ENCODE peak calls at places on chromosomes 12 and 14, in four cellular contexts. C is CD8-positive, alpha-beta memory T cell; J is Karpas-422; U is left ventricle myocardium inferior. M is an unnamed sample. For H3K36me3, the result is how much of the 10 kb centered on the place peaks cover.

GRCh38 chr12:110253176-110253575 is 27.9 kb upstream of the ATP2A2 start:
- DNase-seq in J (no peak), C (no peak), U (peak), M (peak)

GRCh38 chr12:66036317-66036716 is 94.2 kb downstream of the LLPH start:
- DNase-seq in C (no peak), J (no peak), U (peak), M (peak)

GRCh38 chr12:43338848-43339526 is 213.0 kb downstream of the ADAMTS20 start:
- DNase-seq in J (no peak), C (no peak), U (no peak), M (no peak)

GRCh38 chr12:50224026-50224692 is 57.0 kb upstream of the CERS5 start:
- DNase-seq in C (peak), J (peak), U (no peak), M (no peak)

GRCh38 chr14:81435578-81436295 is 35.6 kb upstream of the STON2 start:
- DNase-seq in U (peak), J (no peak), C (peak), M (peak)

GRCh38 chr12:49631336-49631907 is 8.1 kb downstream of the PRPF40B start:
- DNase-seq in C (no peak), U (no peak), J (no peak), M (no peak)

GRCh38 chr14:69543341-69544249 is 31.1 kb downstream of the CCDC177 start:
- DNase-seq in C (peak), J (no peak), U (no peak), M (no peak)

GRCh38 chr12:64160718-64161060 is 61.4 kb downstream of the KICS2 start:
- DNase-seq in U (no peak), J (no peak), C (no peak), M (no peak)

GRCh38 chr14:102264775-102265174 is 40.2 kb downstream of the MOK start:
- DNase-seq in U (peak), C (no peak), J (no peak), M (peak)

GRCh38 chr14:103719766-103720165 is 4.2 kb downstream of the ZFYVE21 start:
- DNase-seq in U (no peak), C (no peak), J (peak), M (no peak)

GRCh38 chr14:72962829-72963312 is 36.6 kb downstream of the DCAF4 start:
- DNase-seq in C (no peak), J (no peak), U (no peak), M (no peak)

GRCh38 chr12:76075448-76075847 is 9.0 kb downstream of the NAP1L1 start:
- DNase-seq in U (no peak), C (no peak), J (no peak), M (no peak)

GRCh38 chr14:31829256-31829923 is 247.7 kb upstream of the ARHGAP5 start:
- DNase-seq in C (no peak), U (no peak), J (no peak), M (no peak)

GRCh38 chr12:644293-644639 is 19.0 kb downstream of the NINJ2 start:
- DNase-seq in C (no peak), J (no peak), U (no peak), M (no peak)

GRCh38 chr14:76320975-76321374 is 55.0 kb upstream of the ESRRB start:
- DNase-seq in J (no peak), C (no peak), U (no peak), M (no peak)

GRCh38 chr14:99191663-99192621 is 80.1 kb downstream of the BCL11B start:
- DNase-seq in C (peak), J (no peak), U (peak), M (no peak)

GRCh38 chr14:64932231-64932630 is 10.3 kb downstream of the GPX2 start:
- DNase-seq in U (no peak), J (no peak), C (no peak), M (no peak)
- H3K36me3 ChIP-seq in U (half or more), J (half or more), C (under half), M (half or more)

GRCh38 chr14:51783765-51784164 is 76.6 kb upstream of the GNG2 start:
- DNase-seq in U (no peak), J (no peak), C (no peak), M (no peak)

GRCh38 chr14:51781352-51781751 is 79.1 kb upstream of the GNG2 start:
- DNase-seq in U (no peak), J (no peak), C (no peak), M (no peak)

GRCh38 chr14:51780741-51781140 is 79.7 kb upstream of the GNG2 start:
- DNase-seq in J (no peak), U (no peak), C (no peak), M (no peak)

GRCh38 chr14:51782412-51782811 is 78.0 kb upstream of the GNG2 start:
- DNase-seq in J (no peak), U (no peak), C (no peak), M (no peak)

GRCh38 chr14:51780006-51780692 is 80.3 kb upstream of the GNG2 start:
- DNase-seq in J (peak), U (peak), C (peak), M (peak)
- H3K36me3 ChIP-seq in J (under half), U (under half), C (under half), M (under half)

DNA sequence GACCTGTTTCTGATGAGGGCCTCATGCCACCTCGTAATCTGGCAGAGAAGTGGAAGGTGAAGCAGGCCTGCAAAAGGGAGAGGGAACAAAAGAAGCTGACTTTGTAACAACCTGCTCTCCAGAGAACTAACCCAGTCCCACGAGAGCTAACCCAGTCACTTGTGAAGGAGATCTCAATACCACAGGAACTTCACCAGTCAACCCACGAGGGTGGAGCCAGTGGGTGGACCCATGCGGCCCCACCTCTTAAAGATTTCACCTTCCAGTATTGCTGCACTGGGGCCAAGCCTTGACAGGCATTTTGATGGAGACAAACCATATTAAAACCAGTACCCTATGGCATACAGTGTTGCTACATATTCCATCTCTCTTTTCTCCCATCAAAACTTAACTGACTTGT is 55.1 kb downstream of the SERPINA10 start:
- DNase-seq in J (no peak), C (no peak), U (no peak), M (no peak)
- H3K36me3 ChIP-seq in J (under half), C (under half), U (under half), M (under half)

GRCh38 chr14:93733231-93733630 is 55.1 kb downstream of the PRIMA1 start:
- DNase-seq in C (no peak), J (peak), U (no peak), M (no peak)

GRCh38 chr14:93733646-93734045 is 54.6 kb downstream of the PRIMA1 start:
- DNase-seq in C (no peak), U (no peak), J (no peak), M (no peak)

GRCh38 chr14:93734961-93735360 is 53.3 kb downstream of the PRIMA1 start:
- DNase-seq in J (no peak), U (no peak), C (no peak), M (no peak)

GRCh38 chr14:93732524-93732923 is 55.8 kb downstream of the PRIMA1 start:
- DNase-seq in U (no peak), J (no peak), C (no peak), M (no peak)

DNA sequence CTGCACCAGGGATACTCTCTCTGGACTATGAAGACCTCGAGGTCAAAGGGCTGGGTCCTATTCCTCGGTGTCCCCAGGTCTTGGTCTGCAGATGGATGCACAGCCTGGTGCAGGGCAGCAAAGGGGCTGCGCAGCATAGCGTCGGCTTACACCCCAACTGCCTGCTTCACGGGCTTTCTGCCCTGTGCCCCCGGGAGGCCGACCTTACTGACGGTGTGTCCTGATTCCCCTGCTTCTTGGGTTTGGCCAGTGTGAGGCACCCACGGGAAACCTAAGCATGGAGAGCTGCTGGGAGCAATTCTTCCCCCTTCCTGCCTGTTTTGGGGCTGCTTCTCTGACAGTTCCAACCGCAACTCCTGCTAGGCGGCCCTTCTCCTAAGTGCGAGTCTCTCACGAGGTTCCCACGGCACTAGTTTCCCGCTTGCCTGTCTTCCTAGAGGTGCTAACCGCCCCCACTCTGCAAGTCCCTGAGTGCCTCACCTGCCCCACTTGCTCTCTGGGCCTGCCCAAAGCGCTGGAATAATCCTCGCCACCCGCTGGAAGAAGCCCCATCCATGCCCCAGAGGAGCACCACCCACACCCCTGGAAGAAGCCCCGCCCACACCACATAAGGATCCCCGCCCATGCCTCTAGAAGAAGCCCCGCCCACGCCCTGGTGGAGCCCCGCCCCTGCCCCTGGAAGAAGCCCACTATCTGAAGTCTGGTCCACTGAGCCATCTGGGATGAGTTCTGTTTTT is 54.0 kb downstream of the PRIMA1 start:
- DNase-seq in C (no peak), J (peak), U (no peak), M (no peak)
- H3K36me3 ChIP-seq in C (under half), J (under half), U (under half), M (under half)

GRCh38 chr12:51901881-51902280 is 5.4 kb upstream of the ACVRL1 start:
- DNase-seq in J (no peak), U (no peak), C (no peak), M (no peak)
- H3K36me3 ChIP-seq in J (under half), U (under half), C (under half), M (under half)

GRCh38 chr14:58460772-58461171 is 33.3 kb downstream of the KIAA0586 start:
- DNase-seq in C (no peak), J (no peak), U (no peak), M (no peak)

GRCh38 chr14:58455593-58456265 is 28.2 kb downstream of the KIAA0586 start:
- DNase-seq in U (no peak), C (no peak), J (no peak), M (no peak)
- H3K36me3 ChIP-seq in U (half or more), C (under half), J (half or more), M (under half)

M was measured in heart left ventricle.